ENCODE peak calls at places on chromosomes 4 and X, in eight cellular contexts. I is fibroblast of mammary gland; C is activated T-cell treated with anti-CD3 and anti-CD28 coated beads, Interleukin-2, amount 50 U/mL, for 48 hours; N is GM03348; L is KG1; Y is activated naive CD4-positive, alpha-beta T cell treated with anti-CD3 and anti-CD28 coated beads, Interleukin-2, amount 50 U/mL, for 72 hours; Z is D341Med; M is left cardiac atrium. T is an unnamed sample.

GRCh38 chr4:145069361-145069760 is 28.6 kb downstream of the ANAPC10 start:
- DNase-seq in I (peak), C (no peak), N (peak), L (no peak), Y (no peak), Z (no peak), M (no peak), T (no peak)

GRCh38 chr4:115850799-115851509 is 737.5 kb upstream of the NDST4 start:
- DNase-seq in I (no peak), C (no peak), N (no peak), L (no peak), Y (no peak), Z (no peak), M (no peak), T (no peak)

GRCh38 chr4:54800831-54801530 is 143.2 kb downstream of the KIT start:
- DNase-seq in I (no peak), C (no peak), N (no peak), L (peak), Y (no peak), Z (no peak), M (no peak), T (no peak)

GRCh38 chr4:68817386-68817785 is 1.6 kb downstream of the UGT2B10 start:
- DNase-seq in I (no peak), C (no peak), N (no peak), L (no peak), Y (no peak), Z (no peak), M (no peak), T (no peak)

GRCh38 chrX:30965751-30966150 is 76.7 kb upstream of the TAB3 start:
- DNase-seq in I (no peak), C (no peak), N (no peak), L (no peak), Y (no peak), Z (no peak), M (no peak), T (no peak)

GRCh38 chrX:13001961-13002671 is 27.2 kb downstream of the TMSB4X start:
- DNase-seq in I (peak), C (no peak), N (no peak), L (no peak), Y (no peak), Z (no peak), M (no peak), T (no peak)

GRCh38 chr4:8376361-8377102 is 64.0 kb downstream of the ACOX3 start:
- DNase-seq in I (no peak), C (no peak), N (no peak), L (no peak), Y (no peak), Z (no peak), M (no peak), T (no peak)

GRCh38 chr4:11424000-11424399 is 4.7 kb downstream of the HS3ST1 start:
- DNase-seq in I (no peak), C (no peak), N (no peak), L (no peak), Y (no peak), Z (no peak), M (peak), T (no peak)

GRCh38 chr4:147578611-147579010 is 38.6 kb upstream of the TMEM184C start:
- DNase-seq in I (no peak), C (no peak), N (no peak), L (no peak), Y (no peak), Z (no peak), M (no peak), T (no peak)